ENCODE peak calls at places on chromosomes 11 and 22, in nine cellular contexts. F is sigmoid colon, W is stomach, X is A549, Z is ovary, J is SK-N-SH, S is K562, Y is tibial nerve, D is esophagus muscularis mucosa. T is an unnamed sample.

GRCh38 chr11:72684236-72684912 is 10.2 kb upstream of the PDE2A start:
- DNase-seq in S (peak), J (peak), X (peak), W (peak), D (peak), Y (peak), Z (no peak), F (peak), T (peak)

GRCh38 chr11:7538023-7538422 is 24.2 kb downstream of the PPFIBP2 start:
- DNase-seq in Z (no peak), W (no peak), F (peak), X (no peak), S (no peak), Y (peak), D (peak), J (no peak), T (no peak)

GRCh38 chr22:45929649-45930048 is 47.3 kb downstream of the WNT7B start:
- DNase-seq in J (no peak), X (no peak), D (no peak), S (no peak), Y (no peak), Z (no peak), W (no peak), F (no peak), T (no peak)

GRCh38 chr11:58938398-58938797 is 890 bp upstream of the GLYATL1 start:
- DNase-seq in Z (no peak), D (no peak), F (no peak), Y (no peak), J (no peak), W (no peak), X (no peak), S (no peak), T (no peak)

GRCh38 chr11:73342633-73343032 is 33.6 kb upstream of the RELT start:
- DNase-seq in X (no peak), J (peak), W (no peak), Y (no peak), Z (no peak), F (no peak), D (no peak), S (no peak), T (no peak)

GRCh38 chr11:36177837-36178236 is 111.4 kb downstream of the COMMD9 start:
- DNase-seq in D (no peak), S (no peak), X (no peak), Z (no peak), Y (no peak), J (no peak), W (no peak), F (no peak), T (no peak)

GRCh38 chr11:116842909-116843308 is 5.5 kb upstream of the APOA1 start:
- DNase-seq in X (no peak), S (no peak), J (no peak), D (no peak), W (peak), Y (no peak), F (no peak), Z (no peak), T (peak)

GRCh38 chr11:128424271-128424709 is 163.1 kb downstream of the ETS1 start:
- DNase-seq in X (no peak), Z (peak), J (no peak), Y (no peak), W (no peak), S (no peak), D (no peak), F (peak), T (no peak)

GRCh38 chr11:125272092-125272491 is 107.5 kb downstream of the PKNOX2 start:
- DNase-seq in Z (no peak), X (no peak), W (no peak), D (no peak), Y (no peak), J (no peak), F (no peak), S (no peak), T (no peak)

GRCh38 chr11:119490253-119491006 is 67.5 kb upstream of the THY1 start:
- DNase-seq in X (no peak), Y (no peak), S (no peak), Z (no peak), J (no peak), W (no peak), F (peak), D (no peak), T (no peak)

GRCh38 chr11:76186776-76187279 is 19.5 kb downstream of the WNT11 start:
- DNase-seq in Z (peak), J (no peak), S (no peak), F (no peak), D (no peak), W (peak), Y (no peak), X (no peak), T (no peak)

GRCh38 chr22:25955323-25955722 is 213.3 kb downstream of the MYO18B start:
- DNase-seq in D (no peak), Y (no peak), F (no peak), X (no peak), W (no peak), S (peak), Z (no peak), J (no peak), T (no peak)

GRCh38 chr22:25953919-25954318 is 211.9 kb downstream of the MYO18B start:
- DNase-seq in Y (no peak), W (no peak), F (no peak), D (no peak), X (no peak), Z (no peak), S (no peak), J (no peak), T (no peak)

GRCh38 chr22:25953276-25953675 is 211.3 kb downstream of the MYO18B start:
- DNase-seq in Y (no peak), F (no peak), Z (no peak), W (no peak), D (no peak), J (no peak), S (no peak), X (no peak), T (no peak)

GRCh38 chr22:25950101-25950500 is 208.1 kb downstream of the MYO18B start:
- DNase-seq in D (no peak), X (no peak), J (no peak), W (no peak), S (no peak), Z (no peak), F (no peak), Y (no peak), T (no peak)
- TF ChIP-seq EP300 in D (no peak), X (no peak), J (no peak), W (no peak), S (no peak), Z (no peak), F (no peak), Y (no peak), T (no peak)

DNA sequence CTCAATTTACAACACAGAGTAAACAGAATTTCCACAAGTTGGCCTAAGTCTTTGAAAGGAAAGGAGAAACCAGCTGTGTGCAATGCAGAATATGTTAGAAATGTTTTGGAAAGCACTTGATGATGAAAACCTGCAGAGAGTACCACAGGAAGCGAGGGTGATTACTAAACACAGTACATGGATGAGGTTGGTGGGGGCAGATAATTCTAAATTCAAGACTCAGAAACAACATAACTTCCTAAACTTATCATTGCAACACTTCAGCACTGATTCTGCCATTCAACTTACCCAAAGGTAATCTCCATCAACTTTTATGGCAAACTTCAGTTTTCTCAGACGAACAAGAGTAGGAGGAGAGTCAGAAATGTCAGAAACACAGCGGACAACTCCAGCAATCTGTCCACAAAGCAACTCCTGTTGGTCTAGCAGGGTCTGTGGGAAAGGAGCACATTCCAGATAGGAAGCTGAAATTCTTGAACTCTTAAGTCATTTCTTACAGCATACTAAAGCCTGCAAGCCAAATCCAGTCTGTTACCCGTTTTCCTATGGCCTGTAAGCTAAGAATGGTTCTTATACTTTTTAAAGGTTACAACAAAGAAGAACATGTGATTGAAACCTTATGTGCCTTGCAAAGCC is 6.8 kb downstream of the HPS4 start:
- DNase-seq in Z (no peak), D (no peak), S (no peak), J (no peak), Y (no peak), F (no peak), X (no peak), W (no peak), T (no peak)
- TF ChIP-seq EP300 in Z (no peak), D (no peak), S (no peak), J (no peak), Y (no peak), F (no peak), X (no peak), W (no peak), T (no peak)

GRCh38 chr11:122931510-122931909 is 49.0 kb downstream of the JHY start:
- DNase-seq in W (no peak), Y (no peak), F (no peak), Z (no peak), S (no peak), X (no peak), J (no peak), D (no peak), T (no peak)
- TF ChIP-seq EP300 in W (no peak), Y (no peak), F (no peak), Z (no peak), S (no peak), X (no peak), J (no peak), D (no peak), T (no peak)

GRCh38 chr22:17972385-17973181 is 51.8 kb downstream of the MICAL3 start:
- DNase-seq in S (no peak), J (no peak), X (peak), Z (peak), Y (no peak), D (no peak), F (no peak), W (no peak), T (no peak)
- TF ChIP-seq EP300 in S (no peak), J (no peak), X (peak), Z (no peak), Y (no peak), D (no peak), F (no peak), W (no peak), T (no peak)